ENCODE peak calls at places on chromosome 4, in six cellular contexts. W is LoVo, Q is heart right ventricle, S is GM12891, V is GM18507, N is T follicular helper cell. U is an unnamed sample.

GRCh38 chr4:157983300-157983699 is 189.5 kb downstream of the GASK1B start:
- DNase-seq in W (no peak), S (no peak), N (no peak), V (no peak), Q (no peak), U (no peak)

GRCh38 chr4:113278324-113278934 is 229.0 kb downstream of the ANK2 start:
- DNase-seq in V (peak), N (peak), W (peak), Q (peak), S (peak), U (peak)

GRCh38 chr4:45063701-45064100 is 337.3 kb upstream of the GNPDA2 start:
- DNase-seq in N (no peak), V (no peak), S (no peak), Q (no peak), W (no peak), U (no peak)

GRCh38 chr4:13705521-13706035 is 78.1 kb upstream of the BOD1L1 start:
- DNase-seq in N (no peak), S (no peak), Q (peak), W (peak), V (no peak), U (peak)

GRCh38 chr4:70895405-70895804 is 6.8 kb upstream of the MOB1B start:
- DNase-seq in S (no peak), N (no peak), V (no peak), Q (no peak), W (no peak), U (no peak)

GRCh38 chr4:69744157-69744478 is 16.3 kb downstream of the SULT1B1 start:
- DNase-seq in Q (no peak), W (no peak), V (no peak), N (no peak), S (no peak), U (no peak)

GRCh38 chr4:17492058-17492741 is 19.7 kb downstream of the QDPR start:
- DNase-seq in Q (no peak), W (no peak), N (no peak), V (no peak), S (no peak), U (no peak)

GRCh38 chr4:127574643-127575042 is 58.1 kb upstream of the INTU start:
- DNase-seq in V (no peak), N (no peak), Q (no peak), S (no peak), W (no peak), U (no peak)

GRCh38 chr4:188328966-188329365 is 189.7 kb downstream of the TRIML1 start:
- DNase-seq in V (no peak), Q (no peak), S (no peak), W (no peak), N (no peak), U (no peak)

GRCh38 chr4:45662996-45663395 is 460.9 kb downstream of the GABRG1 start:
- DNase-seq in V (no peak), S (no peak), Q (peak), W (peak), N (no peak), U (peak)

GRCh38 chr4:38364383-38364963 is 299.5 kb upstream of the KLF3 start:
- DNase-seq in V (no peak), N (no peak), Q (no peak), W (no peak), S (no peak), U (no peak)

GRCh38 chr4:160009656-160010493 is 907.0 kb downstream of the RAPGEF2 start:
- DNase-seq in V (no peak), S (no peak), W (no peak), Q (no peak), N (no peak), U (no peak)

GRCh38 chr4:38860788-38861424 is 4.3 kb upstream of the TLR6 start:
- DNase-seq in W (no peak), S (peak), Q (no peak), V (peak), N (peak), U (no peak)